ENCODE peak calls at places on chromosomes 12 and 14, in seven cellular contexts. One of them, this sample, is unnamed.

GRCh38 chr14:78253986-78254385 is 83.8 kb downstream of the NRXN3 start:
- DNase-seq in right cardiac atrium: no peak
- DNase-seq in breast epithelium: no peak
- DNase-seq in GM23248: peak
- DNase-seq in Peyer's patch: no peak
- DNase-seq in thoracic aorta: no peak
- DNase-seq in uterus: no peak
- DNase-seq in this sample: no peak

GRCh38 chr14:22998324-22999012 is 11.5 kb downstream of the C14orf93 start:
- DNase-seq in right cardiac atrium: no peak
- DNase-seq in breast epithelium: no peak
- DNase-seq in GM23248: no peak
- DNase-seq in Peyer's patch: no peak
- DNase-seq in thoracic aorta: no peak
- DNase-seq in uterus: no peak
- DNase-seq in this sample: no peak

GRCh38 chr12:2792670-2793500 is 1.9 kb upstream of the FKBP4 start:
- DNase-seq in right cardiac atrium: no peak
- DNase-seq in breast epithelium: no peak
- DNase-seq in GM23248: no peak
- DNase-seq in Peyer's patch: no peak
- DNase-seq in thoracic aorta: no peak
- DNase-seq in uterus: no peak
- DNase-seq in this sample: no peak

GRCh38 chr14:23364164-23364571 is 804 bp downstream of the EFS start:
- DNase-seq in right cardiac atrium: peak
- DNase-seq in breast epithelium: peak
- DNase-seq in GM23248: peak
- DNase-seq in Peyer's patch: no peak
- DNase-seq in thoracic aorta: no peak
- DNase-seq in uterus: peak
- DNase-seq in this sample: no peak

GRCh38 chr12:21334100-21334499 is 617 bp downstream of the SLCO1A2 start:
- DNase-seq in right cardiac atrium: no peak
- DNase-seq in breast epithelium: no peak
- DNase-seq in GM23248: no peak
- DNase-seq in Peyer's patch: no peak
- DNase-seq in thoracic aorta: no peak
- DNase-seq in uterus: no peak
- DNase-seq in this sample: no peak

GRCh38 chr12:124910561-124911478 is 3.6 kb downstream of the UBC start:
- DNase-seq in right cardiac atrium: no peak
- DNase-seq in breast epithelium: no peak
- DNase-seq in GM23248: peak
- DNase-seq in Peyer's patch: no peak
- DNase-seq in thoracic aorta: no peak
- DNase-seq in uterus: no peak
- DNase-seq in this sample: no peak

GRCh38 chr12:5776091-5776490 is 169.0 kb downstream of the ANO2 start:
- DNase-seq in right cardiac atrium: no peak
- DNase-seq in breast epithelium: no peak
- DNase-seq in GM23248: no peak
- DNase-seq in Peyer's patch: no peak
- DNase-seq in thoracic aorta: no peak
- DNase-seq in uterus: no peak
- DNase-seq in this sample: no peak

GRCh38 chr12:47801170-47801903 is 18.4 kb downstream of the HDAC7 start:
- DNase-seq in right cardiac atrium: no peak
- DNase-seq in breast epithelium: no peak
- DNase-seq in GM23248: peak
- DNase-seq in Peyer's patch: no peak
- DNase-seq in thoracic aorta: no peak
- DNase-seq in uterus: no peak
- DNase-seq in this sample: peak

GRCh38 chr14:59217011-59217410 is 28.5 kb downstream of the DAAM1 start:
- DNase-seq in right cardiac atrium: no peak
- DNase-seq in breast epithelium: no peak
- DNase-seq in GM23248: no peak
- DNase-seq in Peyer's patch: no peak
- DNase-seq in thoracic aorta: no peak
- DNase-seq in uterus: no peak
- DNase-seq in this sample: no peak

GRCh38 chr14:59344711-59345455 is 120.3 kb downstream of the GPR135 start:
- DNase-seq in right cardiac atrium: no peak
- DNase-seq in breast epithelium: no peak
- DNase-seq in GM23248: no peak
- DNase-seq in Peyer's patch: no peak
- DNase-seq in thoracic aorta: no peak
- DNase-seq in uterus: no peak
- DNase-seq in this sample: no peak

GRCh38 chr12:101935769-101936741 is 58.7 kb downstream of the DRAM1 start:
- DNase-seq in right cardiac atrium: peak
- DNase-seq in breast epithelium: no peak
- DNase-seq in GM23248: peak
- DNase-seq in Peyer's patch: no peak
- DNase-seq in thoracic aorta: no peak
- DNase-seq in uterus: peak
- DNase-seq in this sample: peak

GRCh38 chr12:5292651-5293050 is 139.3 kb upstream of the NTF3 start:
- DNase-seq in right cardiac atrium: no peak
- DNase-seq in breast epithelium: no peak
- DNase-seq in GM23248: no peak
- DNase-seq in Peyer's patch: no peak
- DNase-seq in thoracic aorta: no peak
- DNase-seq in uterus: no peak
- DNase-seq in this sample: no peak

GRCh38 chr12:62256408-62257079 is 3.7 kb upstream of the USP15 start:
- DNase-seq in right cardiac atrium: no peak
- DNase-seq in breast epithelium: no peak
- DNase-seq in GM23248: peak
- DNase-seq in Peyer's patch: no peak
- DNase-seq in thoracic aorta: no peak
- DNase-seq in uterus: no peak
- DNase-seq in this sample: no peak
- H3K4me3 ChIP-seq in right cardiac atrium: peak
- H3K4me3 ChIP-seq in breast epithelium: no peak
- H3K4me3 ChIP-seq in GM23248: no peak
- H3K4me3 ChIP-seq in Peyer's patch: no peak
- H3K4me3 ChIP-seq in thoracic aorta: peak
- H3K4me3 ChIP-seq in uterus: no peak
- H3K4me3 ChIP-seq in this sample: peak

DNA sequence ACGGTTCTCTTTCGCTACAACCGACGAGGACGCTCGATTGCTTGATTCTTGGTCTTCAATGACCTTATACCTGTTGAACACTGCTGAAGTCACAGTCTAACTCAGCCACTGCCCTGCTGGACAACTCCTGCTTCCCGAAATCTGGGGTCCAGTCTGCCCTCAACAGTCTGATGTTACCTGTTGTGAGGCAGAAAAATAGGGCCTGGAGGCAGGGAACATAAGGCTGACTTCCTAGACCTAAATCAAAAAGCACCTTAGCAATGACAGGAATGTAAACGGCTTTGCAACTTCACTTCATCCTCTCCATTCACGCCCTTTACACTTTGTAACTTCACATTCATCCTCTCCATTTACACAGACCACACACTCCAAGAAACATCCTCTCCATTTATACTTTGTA is 597 bp upstream of the GLTP start:
- DNase-seq in right cardiac atrium: no peak
- DNase-seq in breast epithelium: no peak
- DNase-seq in GM23248: no peak
- DNase-seq in Peyer's patch: no peak
- DNase-seq in thoracic aorta: no peak
- DNase-seq in uterus: no peak
- DNase-seq in this sample: no peak
- H3K4me3 ChIP-seq in right cardiac atrium: peak
- H3K4me3 ChIP-seq in breast epithelium: peak
- H3K4me3 ChIP-seq in GM23248: peak
- H3K4me3 ChIP-seq in Peyer's patch: peak
- H3K4me3 ChIP-seq in thoracic aorta: peak
- H3K4me3 ChIP-seq in uterus: peak
- H3K4me3 ChIP-seq in this sample: peak

DNA sequence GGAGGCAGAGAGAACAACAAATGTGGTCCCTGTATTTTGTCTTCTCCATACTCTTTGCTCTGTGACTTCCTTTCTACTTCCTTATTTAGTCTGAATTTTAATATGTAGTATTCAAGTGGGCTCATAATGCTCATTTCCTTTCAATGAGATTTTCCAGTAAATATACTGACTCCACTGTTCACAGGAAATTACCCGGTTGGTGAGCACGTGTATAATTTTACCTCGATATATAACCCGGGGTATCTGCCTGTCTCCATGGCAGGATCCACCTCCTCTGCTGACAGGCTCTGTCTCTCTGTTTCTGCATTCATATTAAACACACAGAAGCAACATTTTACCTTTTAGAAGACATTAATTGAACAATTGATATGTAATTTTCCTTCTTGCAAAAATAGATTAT is 166.0 kb downstream of the SLC38A4 start:
- DNase-seq in right cardiac atrium: no peak
- DNase-seq in breast epithelium: no peak
- DNase-seq in GM23248: peak
- DNase-seq in Peyer's patch: no peak
- DNase-seq in thoracic aorta: no peak
- DNase-seq in uterus: no peak
- DNase-seq in this sample: no peak
- H3K4me3 ChIP-seq in right cardiac atrium: no peak
- H3K4me3 ChIP-seq in breast epithelium: no peak
- H3K4me3 ChIP-seq in GM23248: peak
- H3K4me3 ChIP-seq in Peyer's patch: no peak
- H3K4me3 ChIP-seq in thoracic aorta: peak
- H3K4me3 ChIP-seq in uterus: no peak
- H3K4me3 ChIP-seq in this sample: peak

DNA sequence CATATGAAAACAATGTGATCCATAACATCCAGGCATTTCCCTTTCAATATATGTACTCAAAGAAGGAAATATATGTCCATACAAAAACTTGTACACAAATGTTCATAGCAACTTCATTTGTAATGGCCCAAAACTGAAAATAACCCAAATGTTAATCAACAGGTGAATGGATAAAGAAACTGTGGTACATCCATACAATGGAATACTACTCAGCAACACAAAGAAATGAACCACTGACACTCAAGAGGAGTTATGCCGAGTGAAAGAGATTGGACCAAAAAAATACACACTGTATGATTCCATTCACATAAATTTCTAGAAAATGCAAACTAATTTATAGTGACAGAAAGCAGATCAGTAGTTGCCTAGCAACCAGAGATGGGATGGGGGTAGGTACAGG is 30.3 kb upstream of the GXYLT1 start:
- DNase-seq in right cardiac atrium: no peak
- DNase-seq in breast epithelium: no peak
- DNase-seq in GM23248: no peak
- DNase-seq in Peyer's patch: no peak
- DNase-seq in thoracic aorta: no peak
- DNase-seq in uterus: no peak
- DNase-seq in this sample: no peak
- H3K4me3 ChIP-seq in right cardiac atrium: no peak
- H3K4me3 ChIP-seq in breast epithelium: no peak
- H3K4me3 ChIP-seq in GM23248: no peak
- H3K4me3 ChIP-seq in Peyer's patch: no peak
- H3K4me3 ChIP-seq in thoracic aorta: no peak
- H3K4me3 ChIP-seq in uterus: no peak
- H3K4me3 ChIP-seq in this sample: no peak

GRCh38 chr12:53968214-53969127 is 4.5 kb upstream of the HOXC11 start:
- DNase-seq in right cardiac atrium: no peak
- DNase-seq in breast epithelium: no peak
- DNase-seq in GM23248: no peak
- DNase-seq in Peyer's patch: no peak
- DNase-seq in thoracic aorta: no peak
- DNase-seq in uterus: no peak
- DNase-seq in this sample: no peak
- H3K4me3 ChIP-seq in right cardiac atrium: no peak
- H3K4me3 ChIP-seq in breast epithelium: no peak
- H3K4me3 ChIP-seq in GM23248: no peak
- H3K4me3 ChIP-seq in Peyer's patch: no peak
- H3K4me3 ChIP-seq in thoracic aorta: no peak
- H3K4me3 ChIP-seq in uterus: no peak
- H3K4me3 ChIP-seq in this sample: no peak

This sample was measured in left ventricle myocardium inferior.